ENCODE peak calls at places on chromosomes 4 and X, in nine cellular contexts. H is AG10803; S is activated CD4-positive, alpha-beta T cell treated with anti-CD3 and anti-CD28 coated beads for 1 hour; E is EL; B is AG08396; F is nucleus accumbens; M is mammary epithelial cell; L is upper lobe of right lung; Z is anterior cingulate cortex. A is an unnamed sample.
A peak's percentile ranks its signal among the peaks of the same experiment; 100 is the strongest.

GRCh38 chr4:993111-994029 is at the start of gene SLC26A1:
- DNase-seq in E (no peak), L (no peak), H (no peak), Z (no peak), S (no peak), B (no peak), M (no peak), F (no peak), A (no peak)

GRCh38 chr4:16896871-16897270 is 1.6 kb downstream of the LDB2 start:
- DNase-seq in E (peak; percentile 60), Z (no peak), S (no peak), H (peak; percentile 72), F (no peak), L (no peak), M (no peak), B (peak; percentile 45), A (peak; percentile 50)

GRCh38 chr4:14410469-14410868 is 591.8 kb upstream of the CPEB2 start:
- DNase-seq in B (no peak), M (no peak), H (no peak), F (no peak), S (no peak), E (no peak), Z (no peak), L (no peak), A (no peak)

GRCh38 chrX:56572975-56573374 is 9.5 kb downstream of the UBQLN2 start:
- DNase-seq in E (no peak), Z (no peak), M (peak; percentile 71), S (no peak), H (no peak), B (no peak), F (no peak), L (no peak), A (no peak)

GRCh38 chr4:16844796-16845586 is 53.5 kb downstream of the LDB2 start:
- DNase-seq in M (no peak), H (no peak), Z (no peak), L (no peak), S (no peak), B (no peak), E (no peak), F (no peak), A (peak; percentile 69)

GRCh38 chrX:120823554-120823953 is 52.1 kb downstream of the CT47B1 start:
- DNase-seq in M (no peak), L (no peak), E (peak; percentile 7), F (no peak), B (no peak), S (no peak), H (no peak), Z (no peak), A (no peak)

GRCh38 chr4:112951362-112951962 is 98.0 kb upstream of the ANK2 start:
- DNase-seq in S (no peak), H (peak; percentile 15), E (peak; percentile 6), B (peak; percentile 10), Z (no peak), M (no peak), L (no peak), F (no peak), A (no peak)

GRCh38 chr4:87589531-87589930 is 18.8 kb upstream of the DSPP start:
- DNase-seq in M (peak; percentile 80), B (peak; percentile 63), L (no peak), H (peak; percentile 90), Z (no peak), E (peak; percentile 95), F (no peak), S (no peak), A (peak; percentile 56)

A was measured in AG04450.